ENCODE peak calls at places on chromosomes 2 and 18, in ten cellular contexts. One of them, this sample, is unnamed.

GRCh38 chr2:157476915-157477709 is 33.2 kb upstream of the CYTIP start:
- DNase-seq in mesothelial cell of epicardium: no peak
- DNase-seq in GM06990: no peak
- DNase-seq in choroid plexus epithelial cell: peak; percentile 4
- DNase-seq in heart right ventricle: no peak
- DNase-seq in astrocyte of the spinal cord: peak; percentile 54
- DNase-seq in WTC11: no peak
- DNase-seq in OCI-LY7: no peak
- DNase-seq in RWPE1: no peak
- DNase-seq in GM13977: no peak
- DNase-seq in this sample: no peak

GRCh38 chr2:205637779-205638503 is 44.4 kb upstream of the NRP2 start:
- DNase-seq in WTC11: no peak
- DNase-seq in OCI-LY7: no peak
- DNase-seq in astrocyte of the spinal cord: no peak
- DNase-seq in GM13977: no peak
- DNase-seq in mesothelial cell of epicardium: no peak
- DNase-seq in GM06990: no peak
- DNase-seq in choroid plexus epithelial cell: no peak
- DNase-seq in RWPE1: no peak
- DNase-seq in heart right ventricle: no peak
- DNase-seq in this sample: no peak

GRCh38 chr18:22169011-22169888 is at the start of gene GATA6:
- DNase-seq in GM06990: peak; percentile 49
- DNase-seq in GM13977: peak; percentile 85
- DNase-seq in heart right ventricle: peak; percentile 89
- DNase-seq in mesothelial cell of epicardium: peak; percentile 84
- DNase-seq in RWPE1: peak; percentile 78
- DNase-seq in OCI-LY7: no peak
- DNase-seq in astrocyte of the spinal cord: peak; percentile 93
- DNase-seq in choroid plexus epithelial cell: peak; percentile 98
- DNase-seq in WTC11: peak; percentile 74
- DNase-seq in this sample: peak; percentile 58

GRCh38 chr2:74860521-74860920 is 26.6 kb downstream of the HK2 start:
- DNase-seq in GM13977: no peak
- DNase-seq in astrocyte of the spinal cord: no peak
- DNase-seq in heart right ventricle: no peak
- DNase-seq in WTC11: no peak
- DNase-seq in choroid plexus epithelial cell: peak; percentile 26
- DNase-seq in GM06990: no peak
- DNase-seq in OCI-LY7: no peak
- DNase-seq in mesothelial cell of epicardium: no peak
- DNase-seq in RWPE1: no peak
- DNase-seq in this sample: no peak

GRCh38 chr2:236568068-236568921 is 1.3 kb upstream of the ACKR3 start:
- DNase-seq in GM06990: peak; percentile 78
- DNase-seq in heart right ventricle: peak; percentile 71
- DNase-seq in astrocyte of the spinal cord: peak; percentile 25
- DNase-seq in choroid plexus epithelial cell: peak; percentile 54
- DNase-seq in RWPE1: no peak
- DNase-seq in mesothelial cell of epicardium: peak; percentile 67
- DNase-seq in WTC11: no peak
- DNase-seq in GM13977: peak; percentile 76
- DNase-seq in OCI-LY7: no peak
- DNase-seq in this sample: peak; percentile 51

GRCh38 chr18:47881752-47882455 is 48.6 kb downstream of the SMAD2 start:
- DNase-seq in choroid plexus epithelial cell: peak; percentile 83
- DNase-seq in heart right ventricle: no peak
- DNase-seq in GM13977: no peak
- DNase-seq in WTC11: no peak
- DNase-seq in RWPE1: no peak
- DNase-seq in GM06990: no peak
- DNase-seq in OCI-LY7: no peak
- DNase-seq in mesothelial cell of epicardium: no peak
- DNase-seq in astrocyte of the spinal cord: peak; percentile 41
- DNase-seq in this sample: no peak

GRCh38 chr2:189214484-189214883 is 34.9 kb upstream of the COL5A2 start:
- DNase-seq in OCI-LY7: no peak
- DNase-seq in WTC11: no peak
- DNase-seq in GM06990: no peak
- DNase-seq in heart right ventricle: no peak
- DNase-seq in GM13977: no peak
- DNase-seq in RWPE1: no peak
- DNase-seq in astrocyte of the spinal cord: no peak
- DNase-seq in mesothelial cell of epicardium: no peak
- DNase-seq in choroid plexus epithelial cell: no peak
- DNase-seq in this sample: no peak

GRCh38 chr2:136117391-136117841 is 533 bp downstream of the CXCR4 start:
- DNase-seq in GM13977: peak; percentile 42
- DNase-seq in choroid plexus epithelial cell: peak; percentile 46
- DNase-seq in astrocyte of the spinal cord: peak; percentile 39
- DNase-seq in heart right ventricle: peak; percentile 49
- DNase-seq in RWPE1: no peak
- DNase-seq in GM06990: no peak
- DNase-seq in OCI-LY7: peak; percentile 71
- DNase-seq in mesothelial cell of epicardium: peak; percentile 49
- DNase-seq in WTC11: peak; percentile 41
- DNase-seq in this sample: no peak

GRCh38 chr2:23595601-23596251 is 210.7 kb downstream of the KLHL29 start:
- DNase-seq in OCI-LY7: no peak
- DNase-seq in RWPE1: no peak
- DNase-seq in choroid plexus epithelial cell: peak; percentile 9
- DNase-seq in heart right ventricle: no peak
- DNase-seq in astrocyte of the spinal cord: peak; percentile 78
- DNase-seq in GM13977: no peak
- DNase-seq in WTC11: no peak
- DNase-seq in GM06990: no peak
- DNase-seq in mesothelial cell of epicardium: no peak
- DNase-seq in this sample: no peak

GRCh38 chr2:196801986-196802385 is 2.5 kb upstream of the GTF3C3 start:
- DNase-seq in OCI-LY7: no peak
- DNase-seq in GM13977: no peak
- DNase-seq in choroid plexus epithelial cell: no peak
- DNase-seq in heart right ventricle: no peak
- DNase-seq in GM06990: no peak
- DNase-seq in astrocyte of the spinal cord: no peak
- DNase-seq in WTC11: no peak
- DNase-seq in mesothelial cell of epicardium: no peak
- DNase-seq in RWPE1: no peak
- DNase-seq in this sample: no peak

GRCh38 chr2:175180701-175181103 is 808 bp downstream of the ATP5MC3 start:
- DNase-seq in mesothelial cell of epicardium: peak; percentile 43
- DNase-seq in WTC11: peak; percentile 24
- DNase-seq in OCI-LY7: peak; percentile 71
- DNase-seq in heart right ventricle: peak; percentile 20
- DNase-seq in choroid plexus epithelial cell: peak; percentile 56
- DNase-seq in GM13977: peak; percentile 48
- DNase-seq in RWPE1: peak; percentile 42
- DNase-seq in astrocyte of the spinal cord: peak; percentile 50
- DNase-seq in GM06990: peak; percentile 74
- DNase-seq in this sample: no peak

GRCh38 chr2:158091647-158092046 is 10.0 kb upstream of the UPP2 start:
- DNase-seq in GM13977: no peak
- DNase-seq in GM06990: no peak
- DNase-seq in heart right ventricle: no peak
- DNase-seq in WTC11: no peak
- DNase-seq in RWPE1: no peak
- DNase-seq in choroid plexus epithelial cell: no peak
- DNase-seq in OCI-LY7: no peak
- DNase-seq in mesothelial cell of epicardium: no peak
- DNase-seq in astrocyte of the spinal cord: no peak
- DNase-seq in this sample: no peak

GRCh38 chr2:6325616-6326015 is 540.1 kb downstream of the CMPK2 start:
- DNase-seq in choroid plexus epithelial cell: no peak
- DNase-seq in astrocyte of the spinal cord: no peak
- DNase-seq in heart right ventricle: no peak
- DNase-seq in WTC11: no peak
- DNase-seq in mesothelial cell of epicardium: no peak
- DNase-seq in RWPE1: no peak
- DNase-seq in OCI-LY7: no peak
- DNase-seq in GM06990: no peak
- DNase-seq in GM13977: no peak
- DNase-seq in this sample: no peak

GRCh38 chr2:112876257-112876970 is 34.6 kb upstream of the IL37 start:
- DNase-seq in heart right ventricle: no peak
- DNase-seq in GM06990: no peak
- DNase-seq in astrocyte of the spinal cord: no peak
- DNase-seq in RWPE1: no peak
- DNase-seq in WTC11: no peak
- DNase-seq in OCI-LY7: no peak
- DNase-seq in GM13977: no peak
- DNase-seq in choroid plexus epithelial cell: no peak
- DNase-seq in mesothelial cell of epicardium: no peak
- DNase-seq in this sample: no peak
- TF ChIP-seq CTCF in heart right ventricle: no peak
- TF ChIP-seq CTCF in GM06990: no peak
- TF ChIP-seq CTCF in astrocyte of the spinal cord: no peak
- TF ChIP-seq CTCF in RWPE1: no peak
- TF ChIP-seq CTCF in WTC11: no peak
- TF ChIP-seq CTCF in OCI-LY7: no peak
- TF ChIP-seq CTCF in GM13977: no peak
- TF ChIP-seq CTCF in choroid plexus epithelial cell: no peak
- TF ChIP-seq CTCF in mesothelial cell of epicardium: no peak
- TF ChIP-seq CTCF in this sample: no peak

GRCh38 chr2:105344704-105345345 is 7.5 kb downstream of the C2orf49 start:
- DNase-seq in GM06990: no peak
- DNase-seq in astrocyte of the spinal cord: peak; percentile 61
- DNase-seq in heart right ventricle: no peak
- DNase-seq in GM13977: no peak
- DNase-seq in OCI-LY7: peak; percentile 50
- DNase-seq in mesothelial cell of epicardium: no peak
- DNase-seq in WTC11: no peak
- DNase-seq in choroid plexus epithelial cell: peak; percentile 79
- DNase-seq in RWPE1: peak; percentile 24
- DNase-seq in this sample: no peak
- TF ChIP-seq CTCF in GM06990: peak; percentile 36
- TF ChIP-seq CTCF in astrocyte of the spinal cord: peak; percentile 32
- TF ChIP-seq CTCF in heart right ventricle: no peak
- TF ChIP-seq CTCF in GM13977: peak; percentile 29
- TF ChIP-seq CTCF in OCI-LY7: peak; percentile 77
- TF ChIP-seq CTCF in mesothelial cell of epicardium: no peak
- TF ChIP-seq CTCF in WTC11: no peak
- TF ChIP-seq CTCF in choroid plexus epithelial cell: peak; percentile 36
- TF ChIP-seq CTCF in RWPE1: peak; percentile 57
- TF ChIP-seq CTCF in this sample: peak; percentile 53

DNA sequence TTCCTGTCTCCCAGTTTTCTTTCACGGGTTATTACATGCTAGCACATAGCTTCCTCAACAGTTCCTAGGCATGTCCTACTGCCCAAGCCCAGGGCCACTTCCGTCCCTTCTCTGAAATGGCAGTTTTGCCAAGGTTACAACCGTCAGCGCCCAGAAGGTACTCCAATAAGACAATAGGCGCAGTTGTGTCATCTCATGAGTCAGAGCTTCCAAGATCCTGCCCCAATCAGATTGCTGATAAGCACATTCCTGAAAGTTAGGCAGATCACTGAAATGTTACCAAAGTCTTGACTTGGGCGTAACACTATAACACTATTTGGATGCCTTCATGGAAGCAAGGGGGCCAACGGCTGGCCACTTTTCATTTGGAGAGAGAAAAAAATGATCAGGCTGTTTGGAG is 34.2 kb downstream of the GKN2 start:
- DNase-seq in OCI-LY7: no peak
- DNase-seq in heart right ventricle: no peak
- DNase-seq in WTC11: no peak
- DNase-seq in RWPE1: no peak
- DNase-seq in astrocyte of the spinal cord: no peak
- DNase-seq in choroid plexus epithelial cell: no peak
- DNase-seq in GM13977: no peak
- DNase-seq in GM06990: no peak
- DNase-seq in mesothelial cell of epicardium: no peak
- DNase-seq in this sample: no peak
- TF ChIP-seq CTCF in OCI-LY7: no peak
- TF ChIP-seq CTCF in heart right ventricle: no peak
- TF ChIP-seq CTCF in WTC11: no peak
- TF ChIP-seq CTCF in RWPE1: no peak
- TF ChIP-seq CTCF in astrocyte of the spinal cord: no peak
- TF ChIP-seq CTCF in choroid plexus epithelial cell: no peak
- TF ChIP-seq CTCF in GM13977: no peak
- TF ChIP-seq CTCF in GM06990: no peak
- TF ChIP-seq CTCF in mesothelial cell of epicardium: no peak
- TF ChIP-seq CTCF in this sample: no peak

DNA sequence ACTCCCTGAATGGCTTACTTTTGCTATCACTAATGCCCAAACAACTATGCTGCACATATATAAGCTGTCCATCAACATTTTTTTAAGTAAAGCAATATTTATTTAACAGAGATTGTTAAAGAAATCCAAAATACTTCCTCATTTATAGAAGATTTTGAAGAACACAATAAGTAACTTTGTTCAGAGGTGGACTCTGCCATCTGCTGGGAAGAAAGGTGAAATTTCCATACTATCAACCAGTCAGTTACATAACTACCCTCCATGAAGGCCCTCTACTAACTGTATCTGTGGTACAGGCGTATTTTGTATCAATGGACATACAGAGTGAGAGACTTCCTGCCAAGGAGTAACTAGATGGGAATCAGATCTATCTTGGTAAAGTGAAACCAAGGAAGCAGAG is 106.0 kb downstream of the DTNB start:
- DNase-seq in choroid plexus epithelial cell: peak; percentile 74
- DNase-seq in OCI-LY7: peak; percentile 75
- DNase-seq in heart right ventricle: no peak
- DNase-seq in WTC11: no peak
- DNase-seq in GM13977: peak; percentile 61
- DNase-seq in RWPE1: peak; percentile 30
- DNase-seq in GM06990: peak; percentile 34
- DNase-seq in mesothelial cell of epicardium: no peak
- DNase-seq in astrocyte of the spinal cord: peak; percentile 65
- DNase-seq in this sample: peak; percentile 44
- TF ChIP-seq CTCF in choroid plexus epithelial cell: peak; percentile 61
- TF ChIP-seq CTCF in OCI-LY7: peak; percentile 91
- TF ChIP-seq CTCF in heart right ventricle: no peak
- TF ChIP-seq CTCF in WTC11: no peak
- TF ChIP-seq CTCF in GM13977: peak; percentile 47
- TF ChIP-seq CTCF in RWPE1: peak; percentile 13
- TF ChIP-seq CTCF in GM06990: peak; percentile 50
- TF ChIP-seq CTCF in mesothelial cell of epicardium: peak; percentile 13
- TF ChIP-seq CTCF in astrocyte of the spinal cord: peak; percentile 57
- TF ChIP-seq CTCF in this sample: peak; percentile 77

GRCh38 chr2:18503686-18504085 is 56.8 kb downstream of the RDH14 start:
- DNase-seq in GM06990: no peak
- DNase-seq in WTC11: no peak
- DNase-seq in OCI-LY7: no peak
- DNase-seq in choroid plexus epithelial cell: no peak
- DNase-seq in heart right ventricle: no peak
- DNase-seq in mesothelial cell of epicardium: no peak
- DNase-seq in astrocyte of the spinal cord: no peak
- DNase-seq in RWPE1: no peak
- DNase-seq in GM13977: no peak
- DNase-seq in this sample: no peak
- TF ChIP-seq CTCF in GM06990: no peak
- TF ChIP-seq CTCF in WTC11: no peak
- TF ChIP-seq CTCF in OCI-LY7: no peak
- TF ChIP-seq CTCF in choroid plexus epithelial cell: no peak
- TF ChIP-seq CTCF in heart right ventricle: no peak
- TF ChIP-seq CTCF in mesothelial cell of epicardium: no peak
- TF ChIP-seq CTCF in astrocyte of the spinal cord: no peak
- TF ChIP-seq CTCF in RWPE1: no peak
- TF ChIP-seq CTCF in GM13977: no peak
- TF ChIP-seq CTCF in this sample: no peak